ENCODE peak calls at places on chromosomes 6 and 20, in five cellular contexts. C, Q, O, M and Z are unnamed samples.

GRCh38 chr6:143958839-143959399 is 49.1 kb downstream of the PLAGL1 start:
- DNase-seq in C (peak; percentile 96), Q (no peak), O (no peak), M (no peak), Z (no peak)

GRCh38 chr20:58645277-58645968 is 5.7 kb upstream of the STX16 start:
- DNase-seq in C (no peak), Q (no peak), O (no peak), M (no peak), Z (no peak)

GRCh38 chr6:8182209-8182845 is 80.0 kb upstream of the EEF1E1 start:
- DNase-seq in C (no peak), Q (no peak), O (no peak), M (no peak), Z (no peak)

GRCh38 chr6:162147281-162147680 is 580.3 kb downstream of the PRKN start:
- DNase-seq in C (no peak), Q (no peak), O (no peak), M (no peak), Z (no peak)

GRCh38 chr20:61759286-61760065 is 306.2 kb downstream of the TAF4 start:
- DNase-seq in C (no peak), Q (no peak), O (no peak), M (no peak), Z (no peak)

GRCh38 chr6:46755867-46756266 is 9.1 kb downstream of the ANKRD66 start:
- DNase-seq in C (no peak), Q (no peak), O (no peak), M (no peak), Z (no peak)

GRCh38 chr20:63501818-63502670 is 3.2 kb upstream of the EEF1A2 start:
- DNase-seq in C (peak; percentile 48), Q (no peak), O (no peak), M (peak; percentile 94), Z (no peak)

GRCh38 chr6:28597217-28597835 is 71.6 kb downstream of the GPX5 start:
- DNase-seq in C (peak; percentile 82), Q (no peak), O (peak; percentile 86), M (peak; percentile 40), Z (peak; percentile 46)

GRCh38 chr6:130900913-130901312 is 73.7 kb downstream of the SMLR1 start:
- DNase-seq in C (peak; percentile 30), Q (no peak), O (peak; percentile 12), M (no peak), Z (no peak)

GRCh38 chr20:10137533-10137932 is 81.1 kb upstream of the SNAP25 start:
- DNase-seq in C (peak; percentile 21), Q (no peak), O (no peak), M (no peak), Z (no peak)

GRCh38 chr6:44264154-44265002 is 973 bp downstream of the NFKBIE start:
- DNase-seq in C (no peak), Q (no peak), O (no peak), M (peak; percentile 27), Z (peak; percentile 85)

GRCh38 chr6:18044108-18044783 is 56.8 kb upstream of the KIF13A start:
- DNase-seq in C (peak; percentile 93), Q (no peak), O (no peak), M (no peak), Z (no peak)

GRCh38 chr6:16762547-16763477 is 1.6 kb upstream of the ATXN1 start:
- DNase-seq in C (peak; percentile 80), Q (no peak), O (peak; percentile 70), M (peak; percentile 61), Z (peak; percentile 81)

GRCh38 chr6:281469-282103 is 10.7 kb upstream of the DUSP22 start:
- DNase-seq in C (no peak), Q (no peak), O (no peak), M (no peak), Z (no peak)

GRCh38 chr20:60239981-60240380 is 281.8 kb downstream of the CDH26 start:
- DNase-seq in C (no peak), Q (no peak), O (no peak), M (no peak), Z (no peak)

GRCh38 chr6:31083742-31084354 is 28.5 kb downstream of the C6orf15 start:
- DNase-seq in C (peak; percentile 86), Q (peak; percentile 58), O (peak; percentile 67), M (no peak), Z (peak; percentile 75)

GRCh38 chr6:151911401-151911800 is 103.9 kb downstream of the ESR1 start:
- DNase-seq in C (no peak), Q (no peak), O (no peak), M (no peak), Z (no peak)

GRCh38 chr20:33399924-33400323 is 1.4 kb downstream of the CDK5RAP1 start:
- DNase-seq in C (no peak), Q (no peak), O (no peak), M (no peak), Z (no peak)

GRCh38 chr6:4969609-4970285 is 34.1 kb downstream of the RPP40 start:
- DNase-seq in C (no peak), Q (no peak), O (no peak), M (no peak), Z (no peak)

GRCh38 chr20:51480507-51481270 is 61.8 kb downstream of the NFATC2 start:
- DNase-seq in C (no peak), Q (no peak), O (no peak), M (no peak), Z (peak; percentile 86)

GRCh38 chr6:128731249-128732165 is 151.4 kb upstream of the LAMA2 start:
- DNase-seq in C (peak; percentile 72), Q (peak; percentile 17), O (peak; percentile 41), M (peak; percentile 7), Z (peak; percentile 41)

GRCh38 chr6:49582529-49582928 is 32.1 kb downstream of the C6orf141 start:
- DNase-seq in C (no peak), Q (no peak), O (no peak), M (no peak), Z (no peak)

GRCh38 chr20:5608104-5608447 is 142.1 kb upstream of the SHLD1 start:
- DNase-seq in C (no peak), Q (no peak), O (no peak), M (peak; percentile 32), Z (no peak)

GRCh38 chr20:5614506-5614905 is 135.7 kb upstream of the SHLD1 start:
- DNase-seq in C (no peak), Q (no peak), O (no peak), M (no peak), Z (no peak)

GRCh38 chr20:5606347-5606746 is 143.9 kb upstream of the SHLD1 start:
- DNase-seq in C (no peak), Q (no peak), O (no peak), M (no peak), Z (peak; percentile 47)

GRCh38 chr20:5612476-5613291 is 137.5 kb upstream of the SHLD1 start:
- DNase-seq in C (no peak), Q (no peak), O (no peak), M (peak; percentile 28), Z (no peak)

DNA sequence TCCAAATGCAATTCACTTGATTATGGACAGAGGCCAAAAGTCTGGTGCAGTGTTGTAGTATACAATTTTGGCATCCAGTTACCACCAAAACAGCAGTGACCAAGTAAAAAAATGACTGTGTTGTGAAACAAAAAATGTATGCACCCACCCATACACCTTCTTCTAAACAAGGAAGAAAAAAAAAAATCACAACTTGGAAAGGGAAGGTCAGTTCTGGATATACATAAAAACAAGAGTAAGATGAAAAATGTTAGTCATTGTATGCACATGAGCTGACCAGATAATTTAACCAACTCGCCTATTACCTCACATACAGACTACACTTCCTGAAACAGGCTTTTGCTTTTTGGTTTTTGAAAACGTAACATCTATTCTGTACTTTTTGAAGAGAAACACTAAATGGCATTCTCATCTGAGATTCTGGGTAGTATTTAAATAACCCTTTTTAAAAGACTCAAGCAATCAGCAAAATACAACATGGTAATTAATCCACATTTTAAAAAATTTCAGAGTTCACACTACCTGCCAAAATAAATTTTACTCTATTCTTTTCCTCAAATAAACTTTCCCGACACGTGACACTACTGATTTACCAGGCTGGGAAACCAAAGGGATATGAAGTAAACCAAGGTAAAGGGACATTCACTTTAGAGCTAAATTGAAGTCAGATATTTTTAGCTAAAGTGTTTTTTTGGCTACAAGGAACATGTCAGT is 141.6 kb upstream of the SHLD1 start:
- DNase-seq in C (no peak), Q (no peak), O (peak; percentile 52), M (no peak), Z (peak; percentile 57)
- H3K4me3 ChIP-seq in C (no peak overlapping the region), Q (no peak overlapping the region), O (peak overlapping the region; percentile 79), M (peak overlapping the region; percentile 81), Z (peak overlapping the region; percentile 65)

GRCh38 chr20:12928358-12928754 is 80.4 kb upstream of the SPTLC3 start:
- DNase-seq in C (no peak), Q (no peak), O (no peak), M (no peak), Z (no peak)

GRCh38 chr20:12927489-12927888 is 81.3 kb upstream of the SPTLC3 start:
- DNase-seq in C (no peak), Q (no peak), O (no peak), M (no peak), Z (no peak)

GRCh38 chr20:12924126-12924525 is 84.6 kb upstream of the SPTLC3 start:
- DNase-seq in C (peak; percentile 71), Q (no peak), O (no peak), M (no peak), Z (no peak)

GRCh38 chr20:12925214-12925755 is 83.5 kb upstream of the SPTLC3 start:
- DNase-seq in C (peak; percentile 85), Q (peak; percentile 74), O (peak; percentile 88), M (peak; percentile 66), Z (peak; percentile 77)

GRCh38 chr20:12925863-12926547 is 82.8 kb upstream of the SPTLC3 start:
- DNase-seq in C (no peak), Q (no peak), O (no peak), M (no peak), Z (no peak)
- H3K4me3 ChIP-seq in C (no peak overlapping the region), Q (no peak overlapping the region), O (no peak overlapping the region), M (no peak overlapping the region), Z (no peak overlapping the region)

DNA sequence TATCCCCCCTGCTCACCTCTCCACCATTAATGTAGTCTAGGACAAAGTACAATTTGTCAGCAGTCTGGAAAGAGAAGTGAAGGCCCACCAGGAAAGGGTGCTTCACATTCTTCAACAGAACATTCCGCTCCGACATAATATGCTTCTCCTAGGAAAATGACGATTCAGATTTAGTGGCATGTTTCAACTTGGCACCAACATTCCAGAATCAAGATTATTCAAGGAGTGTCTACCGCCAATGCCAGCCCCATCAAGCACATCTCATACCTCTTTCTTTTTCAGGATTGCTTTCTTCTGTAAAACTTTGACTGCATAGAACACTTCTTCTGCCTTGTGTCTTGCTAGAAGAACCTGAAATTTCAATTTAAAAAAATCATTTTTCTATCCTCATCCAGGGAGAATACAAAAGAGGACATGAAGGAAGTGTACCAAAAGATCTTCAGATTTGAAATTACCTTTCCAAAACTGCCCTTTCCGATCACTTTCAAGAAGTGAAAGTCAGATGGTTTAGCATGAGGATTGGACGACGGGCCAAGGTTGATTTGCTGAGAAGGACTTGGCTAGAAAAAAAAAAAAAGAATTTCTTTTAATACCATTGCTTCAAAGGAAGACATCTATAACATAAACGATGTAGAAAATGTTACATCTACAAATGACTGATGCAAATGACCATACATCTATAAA is 120.7 kb upstream of the SLC2A12 start:
- DNase-seq in C (no peak), Q (no peak), O (no peak), M (no peak), Z (no peak)
- H3K4me3 ChIP-seq in C (no peak overlapping the region), Q (no peak overlapping the region), O (peak overlapping the region; percentile 81), M (peak overlapping the region; percentile 78), Z (peak overlapping the region; percentile 45)

GRCh38 chr6:45328523-45328922 is 393 bp downstream of the RUNX2 start:
- DNase-seq in C (no peak), Q (no peak), O (no peak), M (no peak), Z (no peak)
- H3K4me3 ChIP-seq in C (no peak overlapping the region), Q (peak overlapping the region; percentile 31), O (no peak overlapping the region), M (peak overlapping the region; percentile 18), Z (no peak overlapping the region)